ENCODE peak calls at places on chromosomes 2 and 18, in seven cellular contexts. T is mucosa of descending colon; N is MCF 10A; O is T47D; B is AG10803; M is progenitor cell of endocrine pancreas; U is stimulated activated CD8-positive, alpha-beta memory T cell treated with anti-CD3 and anti-CD28 coated beads, Interleukin-2, amount 100 ng/mL, for 1 hour. I is an unnamed sample.

GRCh38 chr2:6975988-6976387 is 58.8 kb downstream of the RNF144A start:
- DNase-seq in T (no peak), N (peak), O (no peak), B (no peak), M (no peak), U (no peak), I (no peak)

GRCh38 chr2:240327566-240327965 is 107.9 kb upstream of the GPC1 start:
- DNase-seq in T (no peak), N (no peak), O (no peak), B (no peak), M (no peak), U (no peak), I (no peak)

GRCh38 chr2:96359310-96359709 is 23.7 kb downstream of the NCAPH start:
- DNase-seq in T (no peak), N (no peak), O (peak), B (no peak), M (no peak), U (no peak), I (no peak)

GRCh38 chr2:170006592-170007327 is 171.2 kb upstream of the MYO3B start:
- DNase-seq in T (no peak), N (peak), O (no peak), B (peak), M (no peak), U (no peak), I (no peak)

GRCh38 chr2:225602205-225602604 is 202.7 kb downstream of the NYAP2 start:
- DNase-seq in T (no peak), N (no peak), O (no peak), B (no peak), M (no peak), U (no peak), I (no peak)

GRCh38 chr2:199581935-199582336 is 124.2 kb upstream of the SATB2 start:
- DNase-seq in T (no peak), N (no peak), O (no peak), B (no peak), M (no peak), U (no peak), I (no peak)

GRCh38 chr2:159119652-159120257 is 151.3 kb downstream of the TANC1 start:
- DNase-seq in T (no peak), N (no peak), O (no peak), B (peak), M (no peak), U (no peak), I (no peak)

GRCh38 chr2:26597197-26597596 is 44.0 kb downstream of the CIB4 start:
- DNase-seq in T (no peak), N (peak), O (no peak), B (no peak), M (no peak), U (no peak), I (no peak)

GRCh38 chr2:149994057-149994728 is 406.6 kb upstream of the MMADHC start:
- DNase-seq in T (no peak), N (peak), O (peak), B (peak), M (no peak), U (no peak), I (no peak)

GRCh38 chr2:180781276-180781675 is 199.1 kb upstream of the UBE2E3 start:
- DNase-seq in T (no peak), N (peak), O (no peak), B (no peak), M (no peak), U (no peak), I (no peak)

GRCh38 chr2:233063269-233063975 is 3.3 kb downstream of the INPP5D start:
- DNase-seq in T (no peak), N (no peak), O (no peak), B (no peak), M (no peak), U (no peak), I (no peak)

GRCh38 chr18:39958876-39959275 is 1996.2 kb upstream of the PIK3C3 start:
- DNase-seq in T (no peak), N (no peak), O (no peak), B (no peak), M (no peak), U (no peak), I (no peak)

GRCh38 chr2:171390941-171391516 is 42.8 kb downstream of the METTL8 start:
- DNase-seq in T (no peak), N (peak), O (no peak), B (peak), M (no peak), U (no peak), I (no peak)

I was measured in neuronal stem cell.